ENCODE peak calls at places on chromosomes 2 and 18, in seven cellular contexts. W is heart left ventricle, P is fibroblast of lung, E is HCT116, Z is OCI-LY7, R is mammary epithelial cell, M is stomach. V is an unnamed sample. For H3K9me3, the result is how much of the 10 kb centered on the place peaks cover.

GRCh38 chr2:10019174-10019971 is 24.0 kb upstream of the KLF11 start:
- DNase-seq in W (no peak), P (peak), E (no peak), Z (no peak), R (peak), M (no peak), V (no peak)

GRCh38 chr2:203799905-203800304 is 67.7 kb upstream of the CTLA4 start:
- DNase-seq in W (no peak), P (no peak), E (no peak), Z (peak), R (no peak), M (no peak), V (no peak)

GRCh38 chr2:71919701-71920100 is 228.0 kb downstream of the CYP26B1 start:
- DNase-seq in W (no peak), P (peak), E (no peak), Z (no peak), R (no peak), M (no peak), V (no peak)

GRCh38 chr2:44207102-44207501 is 38.4 kb downstream of the PPM1B start:
- DNase-seq in W (no peak), P (no peak), E (no peak), Z (no peak), R (no peak), M (no peak), V (no peak)

GRCh38 chr2:114937366-114937930 is 495.0 kb downstream of the DPP10 start:
- DNase-seq in W (no peak), P (no peak), E (no peak), Z (no peak), R (no peak), M (no peak), V (no peak)

GRCh38 chr2:206614825-206615224 is 27.5 kb upstream of the FAM237A start:
- DNase-seq in W (no peak), P (peak), E (no peak), Z (no peak), R (no peak), M (no peak), V (peak)

GRCh38 chr2:169038338-169038757 is 7.2 kb upstream of the ABCB11 start:
- DNase-seq in W (no peak), P (peak), E (no peak), Z (no peak), R (peak), M (no peak), V (no peak)

GRCh38 chr18:36929601-36930000 is 100.7 kb downstream of the KIAA1328 start:
- DNase-seq in W (no peak), P (no peak), E (no peak), Z (no peak), R (no peak), M (no peak), V (no peak)

GRCh38 chr2:230932556-230933511 is 7.8 kb upstream of the GPR55 start:
- DNase-seq in W (peak), P (peak), E (no peak), Z (no peak), R (peak), M (peak), V (peak)

DNA sequence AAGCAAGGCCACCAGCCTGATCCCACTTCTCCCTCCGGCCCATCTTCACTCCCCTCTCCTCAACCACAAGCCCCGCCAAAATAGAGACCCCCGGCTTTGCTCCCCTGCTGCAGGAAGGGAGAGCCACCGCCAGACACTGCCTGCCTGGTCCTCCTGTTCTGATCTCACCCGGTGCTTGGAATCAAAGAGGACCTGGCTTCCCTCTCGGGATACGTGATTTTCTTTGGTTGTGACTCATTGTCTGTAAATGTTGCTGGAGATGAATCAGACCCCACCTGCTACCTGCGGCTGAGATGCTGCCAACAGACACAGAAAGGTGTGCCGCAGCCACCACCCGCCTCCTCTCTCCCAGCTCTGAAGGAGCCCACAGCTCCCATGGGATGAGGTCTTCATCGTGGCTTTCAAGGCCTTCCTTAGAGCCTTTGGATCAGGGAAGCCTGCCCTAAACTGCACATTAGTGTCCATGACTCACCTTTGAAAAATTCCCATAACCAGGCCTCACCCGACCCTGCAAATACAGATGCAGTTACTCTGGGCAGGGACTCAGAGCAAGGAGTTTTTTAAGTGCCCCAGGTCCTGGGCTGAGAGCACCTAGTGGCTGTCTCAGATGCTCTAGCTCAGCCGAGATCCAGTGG is 79.4 kb upstream of the ZNF532 start:
- DNase-seq in W (no peak), P (peak), E (peak), Z (no peak), R (peak), M (peak), V (peak)
- TF ChIP-seq CTCF in W (no peak), P (no peak), E (no peak), Z (no peak), R (peak), M (no peak), V (peak)

GRCh38 chr18:38241216-38241615 is 675.6 kb upstream of the CELF4 start:
- DNase-seq in W (no peak), P (peak), E (no peak), Z (no peak), R (peak), M (no peak), V (no peak)
- H3K27ac ChIP-seq in W (no peak), P (no peak), E (no peak), Z (no peak), R (peak), M (no peak), V (no peak)

DNA sequence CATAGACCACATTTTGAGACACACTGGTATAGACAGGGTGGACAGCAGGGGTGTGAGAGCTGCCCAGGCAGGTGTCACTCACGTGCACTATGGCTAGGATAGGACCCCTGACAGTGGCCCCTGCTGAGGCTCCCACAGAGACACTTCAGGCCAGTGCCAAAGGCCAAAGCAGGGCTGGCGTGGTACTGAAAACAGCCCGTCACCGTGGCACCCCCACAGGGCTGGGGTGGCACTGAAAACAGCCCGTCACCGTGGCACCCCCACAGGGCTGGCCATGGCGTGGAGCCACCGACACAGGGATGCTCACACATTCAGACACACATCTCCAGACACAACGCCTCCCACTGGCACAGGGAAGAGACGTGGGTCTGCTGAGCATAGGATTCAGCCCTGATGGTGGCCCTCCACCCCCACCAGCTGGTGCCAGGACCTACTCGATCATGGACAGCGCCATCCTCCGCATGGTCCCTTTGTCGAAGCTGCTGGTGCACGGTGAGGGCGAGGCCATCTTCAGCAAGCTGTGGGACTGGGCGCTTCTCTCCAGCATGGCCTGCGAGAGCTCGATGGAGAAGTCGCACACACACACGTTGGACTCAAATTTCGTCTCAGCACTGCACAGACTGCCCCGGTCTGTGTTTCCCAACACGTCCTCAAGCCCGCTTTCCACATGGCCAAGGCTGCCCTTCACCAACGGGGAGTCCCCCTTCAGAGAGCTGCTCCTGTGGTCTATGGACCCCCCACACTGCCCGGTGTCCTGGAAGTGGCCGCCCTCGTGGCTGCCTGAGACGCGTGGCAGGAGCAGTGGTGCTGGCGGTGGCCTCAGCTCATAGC is 34.1 kb downstream of the ANKMY1 start:
- DNase-seq in W (no peak), P (no peak), E (no peak), Z (no peak), R (no peak), M (no peak), V (peak)
- H3K9me3 ChIP-seq in W (under half), P (under half), E (under half), Z (under half), R (under half), M (under half), V (under half)

DNA sequence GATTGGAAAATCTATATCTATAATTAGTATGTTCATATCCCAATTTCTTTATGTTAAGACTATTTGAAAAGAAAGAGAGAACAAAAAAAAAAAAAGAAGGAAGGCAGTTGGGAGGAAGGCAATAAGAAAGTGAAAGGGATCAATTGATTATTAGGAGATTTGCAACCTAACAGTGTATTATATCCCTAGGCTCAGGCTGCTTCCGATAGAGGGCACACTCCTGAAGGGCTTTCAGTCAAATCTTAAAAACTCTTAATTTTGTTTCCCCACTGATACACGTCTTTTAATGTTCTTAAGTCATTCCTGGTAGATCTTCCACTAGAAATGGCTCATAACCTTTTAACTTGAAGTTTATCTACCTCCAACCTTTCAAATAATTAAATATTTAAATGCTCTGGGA is 763.9 kb downstream of the BCL11A start:
- DNase-seq in W (no peak), P (no peak), E (no peak), Z (peak), R (no peak), M (no peak), V (no peak)
- TF ChIP-seq CTCF in W (no peak), P (no peak), E (no peak), Z (peak), R (no peak), M (no peak), V (peak)

GRCh38 chr2:56687169-56687568 is 503.4 kb downstream of the CCDC85A start:
- DNase-seq in W (no peak), P (no peak), E (no peak), Z (no peak), R (peak), M (no peak), V (no peak)
- H3K27ac ChIP-seq in W (no peak), P (no peak), E (no peak), Z (no peak), R (no peak), M (no peak), V (no peak)

GRCh38 chr18:56065101-56065500 is 477.1 kb upstream of the TCF4 start:
- DNase-seq in W (no peak), P (no peak), E (no peak), Z (no peak), R (no peak), M (no peak), V (no peak)
- H3K9me3 ChIP-seq in W (under half), P (under half), E (under half), Z (under half), R (under half), M (under half), V (under half)

V was measured in endodermal cell.